ENCODE peak calls at places on chromosomes 7 and 10, in six cellular contexts. One of them, this sample, is unnamed.

GRCh38 chr7:9507281-9507680 is 1073.9 kb downstream of the NXPH1 start:
- DNase-seq in transverse colon: no peak
- DNase-seq in spleen: no peak
- DNase-seq in stomach: no peak
- DNase-seq in Panc1: no peak
- DNase-seq in HCT116: no peak
- DNase-seq in this sample: no peak

GRCh38 chr7:127598318-127598717 is 4.8 kb downstream of the FSCN3 start:
- DNase-seq in transverse colon: no peak
- DNase-seq in spleen: no peak
- DNase-seq in stomach: no peak
- DNase-seq in Panc1: no peak
- DNase-seq in HCT116: peak
- DNase-seq in this sample: no peak

GRCh38 chr7:2175514-2175913 is 57.2 kb downstream of the MAD1L1 start:
- DNase-seq in transverse colon: no peak
- DNase-seq in spleen: no peak
- DNase-seq in stomach: no peak
- DNase-seq in Panc1: no peak
- DNase-seq in HCT116: no peak
- DNase-seq in this sample: no peak

GRCh38 chr7:33725641-33726040 is 179.7 kb upstream of the BMPER start:
- DNase-seq in transverse colon: no peak
- DNase-seq in spleen: no peak
- DNase-seq in stomach: no peak
- DNase-seq in Panc1: no peak
- DNase-seq in HCT116: no peak
- DNase-seq in this sample: no peak

GRCh38 chr7:120933475-120933874 is 17.1 kb upstream of the ING3 start:
- DNase-seq in transverse colon: no peak
- DNase-seq in spleen: no peak
- DNase-seq in stomach: no peak
- DNase-seq in Panc1: no peak
- DNase-seq in HCT116: no peak
- DNase-seq in this sample: no peak

GRCh38 chr7:108114117-108114841 is 15.9 kb downstream of the LAMB4 start:
- DNase-seq in transverse colon: no peak
- DNase-seq in spleen: no peak
- DNase-seq in stomach: no peak
- DNase-seq in Panc1: no peak
- DNase-seq in HCT116: peak
- DNase-seq in this sample: no peak

GRCh38 chr7:99141756-99142726 is 1.9 kb downstream of the SMURF1 start:
- DNase-seq in transverse colon: peak
- DNase-seq in spleen: peak
- DNase-seq in stomach: peak
- DNase-seq in Panc1: no peak
- DNase-seq in HCT116: no peak
- DNase-seq in this sample: peak

GRCh38 chr7:152762056-152762455 is 2.5 kb downstream of the ACTR3B start:
- DNase-seq in transverse colon: no peak
- DNase-seq in spleen: no peak
- DNase-seq in stomach: no peak
- DNase-seq in Panc1: no peak
- DNase-seq in HCT116: no peak
- DNase-seq in this sample: no peak

GRCh38 chr7:66669088-66669487 is 40.4 kb downstream of the KCTD7 start:
- DNase-seq in transverse colon: no peak
- DNase-seq in spleen: peak
- DNase-seq in stomach: no peak
- DNase-seq in Panc1: no peak
- DNase-seq in HCT116: no peak
- DNase-seq in this sample: no peak

GRCh38 chr7:100585511-100586265 is at the start of gene LRCH4:
- DNase-seq in transverse colon: peak
- DNase-seq in spleen: peak
- DNase-seq in stomach: peak
- DNase-seq in Panc1: no peak
- DNase-seq in HCT116: no peak
- DNase-seq in this sample: peak
- TF ChIP-seq CTCF in transverse colon: peak
- TF ChIP-seq CTCF in spleen: peak
- TF ChIP-seq CTCF in stomach: no peak
- TF ChIP-seq CTCF in Panc1: no peak
- TF ChIP-seq CTCF in HCT116: no peak
- TF ChIP-seq CTCF in this sample: no peak

DNA sequence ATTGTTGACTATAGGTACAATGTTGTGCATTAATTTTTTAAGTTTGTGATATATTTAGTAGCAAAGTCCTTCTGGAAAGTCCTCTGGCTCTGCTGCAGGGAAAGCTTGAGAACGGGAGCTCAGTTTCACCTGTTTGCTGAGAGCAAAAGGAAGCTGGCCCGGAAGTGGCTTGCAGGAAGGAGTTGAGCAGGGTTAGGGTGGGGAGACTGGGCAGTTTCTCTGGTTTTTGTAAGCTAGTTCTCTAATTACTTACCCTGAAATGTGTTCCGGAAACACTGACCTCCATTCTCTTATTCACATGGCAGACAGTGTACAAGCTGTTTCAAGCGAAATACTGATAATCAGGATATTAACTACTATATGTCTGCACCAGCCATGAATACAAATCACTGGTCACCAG is 22.3 kb downstream of the MAP3K8 start:
- DNase-seq in transverse colon: peak
- DNase-seq in spleen: peak
- DNase-seq in stomach: no peak
- DNase-seq in Panc1: no peak
- DNase-seq in HCT116: no peak
- DNase-seq in this sample: no peak
- TF ChIP-seq POLR2AphosphoS5 in transverse colon: no peak
- TF ChIP-seq POLR2AphosphoS5 in spleen: no peak
- TF ChIP-seq POLR2AphosphoS5 in stomach: no peak
- TF ChIP-seq POLR2AphosphoS5 in Panc1: no peak
- TF ChIP-seq POLR2AphosphoS5 in HCT116: no peak
- TF ChIP-seq POLR2AphosphoS5 in this sample: no peak

GRCh38 chr7:48105045-48105444 is 16.0 kb downstream of the UPP1 start:
- DNase-seq in transverse colon: no peak
- DNase-seq in spleen: no peak
- DNase-seq in stomach: no peak
- DNase-seq in Panc1: no peak
- DNase-seq in HCT116: no peak
- DNase-seq in this sample: no peak

GRCh38 chr7:48101352-48101751 is 12.3 kb downstream of the UPP1 start:
- DNase-seq in transverse colon: no peak
- DNase-seq in spleen: no peak
- DNase-seq in stomach: no peak
- DNase-seq in Panc1: no peak
- DNase-seq in HCT116: no peak
- DNase-seq in this sample: no peak

GRCh38 chr7:48102530-48102929 is 13.5 kb downstream of the UPP1 start:
- DNase-seq in transverse colon: no peak
- DNase-seq in spleen: no peak
- DNase-seq in stomach: no peak
- DNase-seq in Panc1: no peak
- DNase-seq in HCT116: no peak
- DNase-seq in this sample: no peak

GRCh38 chr7:48099781-48100180 is 10.7 kb downstream of the UPP1 start:
- DNase-seq in transverse colon: no peak
- DNase-seq in spleen: no peak
- DNase-seq in stomach: no peak
- DNase-seq in Panc1: no peak
- DNase-seq in HCT116: no peak
- DNase-seq in this sample: no peak

GRCh38 chr7:48101880-48102448 is 12.9 kb downstream of the UPP1 start:
- DNase-seq in transverse colon: no peak
- DNase-seq in spleen: no peak
- DNase-seq in stomach: no peak
- DNase-seq in Panc1: no peak
- DNase-seq in HCT116: no peak
- DNase-seq in this sample: no peak
- TF ChIP-seq CTCF in transverse colon: peak
- TF ChIP-seq CTCF in spleen: no peak
- TF ChIP-seq CTCF in stomach: no peak
- TF ChIP-seq CTCF in Panc1: peak
- TF ChIP-seq CTCF in HCT116: no peak
- TF ChIP-seq CTCF in this sample: no peak

GRCh38 chr7:117021960-117022359 is 68.7 kb downstream of the ST7 start:
- DNase-seq in transverse colon: no peak
- DNase-seq in spleen: no peak
- DNase-seq in stomach: no peak
- DNase-seq in Panc1: no peak
- DNase-seq in HCT116: no peak
- DNase-seq in this sample: no peak

GRCh38 chr7:117019287-117019686 is 66.0 kb downstream of the ST7 start:
- DNase-seq in transverse colon: no peak
- DNase-seq in spleen: no peak
- DNase-seq in stomach: no peak
- DNase-seq in Panc1: no peak
- DNase-seq in HCT116: peak
- DNase-seq in this sample: no peak

GRCh38 chr7:117019786-117020604 is 66.7 kb downstream of the ST7 start:
- DNase-seq in transverse colon: peak
- DNase-seq in spleen: peak
- DNase-seq in stomach: peak
- DNase-seq in Panc1: peak
- DNase-seq in HCT116: peak
- DNase-seq in this sample: peak

GRCh38 chr7:117021366-117021765 is 68.1 kb downstream of the ST7 start:
- DNase-seq in transverse colon: no peak
- DNase-seq in spleen: no peak
- DNase-seq in stomach: no peak
- DNase-seq in Panc1: no peak
- DNase-seq in HCT116: no peak
- DNase-seq in this sample: no peak

GRCh38 chr7:117020605-117021002 is 67.3 kb downstream of the ST7 start:
- DNase-seq in transverse colon: no peak
- DNase-seq in spleen: no peak
- DNase-seq in stomach: no peak
- DNase-seq in Panc1: no peak
- DNase-seq in HCT116: no peak
- DNase-seq in this sample: no peak
- TF ChIP-seq POLR2AphosphoS5 in transverse colon: no peak
- TF ChIP-seq POLR2AphosphoS5 in spleen: no peak
- TF ChIP-seq POLR2AphosphoS5 in stomach: no peak
- TF ChIP-seq POLR2AphosphoS5 in Panc1: no peak
- TF ChIP-seq POLR2AphosphoS5 in HCT116: no peak
- TF ChIP-seq POLR2AphosphoS5 in this sample: no peak

DNA sequence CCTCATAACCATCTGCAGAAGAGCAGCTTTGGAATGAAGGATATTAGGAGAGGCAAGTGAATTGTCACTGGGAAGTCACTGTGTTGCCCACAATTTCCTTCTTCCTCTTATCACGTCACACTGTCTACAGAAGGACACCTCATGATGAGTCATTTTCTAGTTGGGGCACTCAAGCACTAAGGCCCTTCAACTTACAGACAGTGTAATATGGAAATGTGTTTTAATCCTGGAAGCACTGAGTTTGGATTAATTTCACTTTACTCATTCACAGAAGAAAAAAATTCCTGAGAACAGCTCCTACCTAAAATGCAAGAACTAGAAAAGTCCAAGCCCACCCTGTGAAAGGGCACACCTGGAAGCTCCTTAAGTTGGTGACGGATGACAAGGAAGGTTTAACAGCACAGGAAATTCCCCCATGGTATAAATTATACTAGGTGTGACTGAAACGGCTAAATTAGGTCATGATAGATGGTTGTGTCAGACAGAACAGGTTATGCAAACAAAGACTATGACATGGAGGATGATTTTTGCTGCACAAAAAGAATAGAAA is 56.6 kb downstream of the PARD3 start:
- DNase-seq in transverse colon: no peak
- DNase-seq in spleen: no peak
- DNase-seq in stomach: no peak
- DNase-seq in Panc1: peak
- DNase-seq in HCT116: peak
- DNase-seq in this sample: no peak
- TF ChIP-seq CTCF in transverse colon: no peak
- TF ChIP-seq CTCF in spleen: no peak
- TF ChIP-seq CTCF in stomach: no peak
- TF ChIP-seq CTCF in Panc1: no peak
- TF ChIP-seq CTCF in HCT116: no peak
- TF ChIP-seq CTCF in this sample: no peak

GRCh38 chr7:100691676-100692577 is 2.1 kb downstream of the GIGYF1 start:
- DNase-seq in transverse colon: peak
- DNase-seq in spleen: peak
- DNase-seq in stomach: peak
- DNase-seq in Panc1: no peak
- DNase-seq in HCT116: no peak
- DNase-seq in this sample: peak
- TF ChIP-seq POLR2AphosphoS5 in transverse colon: no peak
- TF ChIP-seq POLR2AphosphoS5 in spleen: peak
- TF ChIP-seq POLR2AphosphoS5 in stomach: no peak
- TF ChIP-seq POLR2AphosphoS5 in Panc1: no peak
- TF ChIP-seq POLR2AphosphoS5 in HCT116: peak
- TF ChIP-seq POLR2AphosphoS5 in this sample: peak

GRCh38 chr7:85464042-85464651 is 277.3 kb upstream of the SEMA3D start:
- DNase-seq in transverse colon: no peak
- DNase-seq in spleen: no peak
- DNase-seq in stomach: no peak
- DNase-seq in Panc1: no peak
- DNase-seq in HCT116: no peak
- DNase-seq in this sample: no peak
- TF ChIP-seq CTCF in transverse colon: no peak
- TF ChIP-seq CTCF in spleen: no peak
- TF ChIP-seq CTCF in stomach: peak
- TF ChIP-seq CTCF in Panc1: peak
- TF ChIP-seq CTCF in HCT116: no peak
- TF ChIP-seq CTCF in this sample: no peak

GRCh38 chr10:102775973-102776669 is 32.4 kb downstream of the WBP1L start:
- DNase-seq in transverse colon: peak
- DNase-seq in spleen: no peak
- DNase-seq in stomach: peak
- DNase-seq in Panc1: no peak
- DNase-seq in HCT116: no peak
- DNase-seq in this sample: peak
- TF ChIP-seq POLR2AphosphoS5 in transverse colon: peak
- TF ChIP-seq POLR2AphosphoS5 in spleen: peak
- TF ChIP-seq POLR2AphosphoS5 in stomach: peak
- TF ChIP-seq POLR2AphosphoS5 in Panc1: peak
- TF ChIP-seq POLR2AphosphoS5 in HCT116: no peak
- TF ChIP-seq POLR2AphosphoS5 in this sample: peak

GRCh38 chr7:143385891-143386781 is 5.0 kb downstream of the ZYX start:
- DNase-seq in transverse colon: no peak
- DNase-seq in spleen: peak
- DNase-seq in stomach: no peak
- DNase-seq in Panc1: no peak
- DNase-seq in HCT116: no peak
- DNase-seq in this sample: no peak

GRCh38 chr7:143389316-143390097 is 8.4 kb downstream of the ZYX start:
- DNase-seq in transverse colon: no peak
- DNase-seq in spleen: no peak
- DNase-seq in stomach: no peak
- DNase-seq in Panc1: no peak
- DNase-seq in HCT116: no peak
- DNase-seq in this sample: no peak

GRCh38 chr7:143388051-143388450 is 6.9 kb downstream of the ZYX start:
- DNase-seq in transverse colon: no peak
- DNase-seq in spleen: no peak
- DNase-seq in stomach: no peak
- DNase-seq in Panc1: no peak
- DNase-seq in HCT116: no peak
- DNase-seq in this sample: no peak

GRCh38 chr7:143388491-143389101 is 7.5 kb downstream of the ZYX start:
- DNase-seq in transverse colon: no peak
- DNase-seq in spleen: no peak
- DNase-seq in stomach: no peak
- DNase-seq in Panc1: no peak
- DNase-seq in HCT116: no peak
- DNase-seq in this sample: no peak

GRCh38 chr7:143387156-143387975 is 6.2 kb downstream of the ZYX start:
- DNase-seq in transverse colon: no peak
- DNase-seq in spleen: no peak
- DNase-seq in stomach: no peak
- DNase-seq in Panc1: no peak
- DNase-seq in HCT116: no peak
- DNase-seq in this sample: no peak
- TF ChIP-seq CTCF in transverse colon: no peak
- TF ChIP-seq CTCF in spleen: no peak
- TF ChIP-seq CTCF in stomach: no peak
- TF ChIP-seq CTCF in Panc1: no peak
- TF ChIP-seq CTCF in HCT116: no peak
- TF ChIP-seq CTCF in this sample: no peak